ENCODE peak calls at places on chromosomes 1 and 21, in five cellular contexts. O, W, P, C and N are unnamed samples.
A peak's percentile ranks its signal among the peaks of the same experiment; 100 is the strongest.

GRCh38 chr1:20555025-20555757 is 2.8 kb downstream of the FAM43B start:
- DNase-seq in O (no peak), W (no peak), P (no peak), C (no peak), N (peak; percentile 45)

GRCh38 chr21:42682661-42683060 is 29.2 kb downstream of the PDE9A start:
- DNase-seq in O (no peak), W (no peak), P (no peak), C (no peak), N (no peak)

GRCh38 chr1:36863061-36863460 is 171.3 kb downstream of the GRIK3 start:
- DNase-seq in O (no peak), W (no peak), P (no peak), C (no peak), N (no peak)

GRCh38 chr1:174946020-174946419 is 53.7 kb upstream of the CACYBP start:
- DNase-seq in O (no peak), W (no peak), P (no peak), C (no peak), N (no peak)

GRCh38 chr1:151157067-151157531 is 650 bp downstream of the TNFAIP8L2 start:
- DNase-seq in O (peak; percentile 76), W (peak; percentile 40), P (no peak), C (no peak), N (no peak)

GRCh38 chr1:204192589-204193352 is 3.5 kb downstream of the KISS1 start:
- DNase-seq in O (no peak), W (no peak), P (no peak), C (no peak), N (no peak)

GRCh38 chr1:224651188-224651587 is 35.1 kb downstream of the CNIH3 start:
- DNase-seq in O (no peak), W (no peak), P (no peak), C (no peak), N (no peak)

GRCh38 chr1:6424000-6424565 is 493 bp upstream of the ESPN start:
- DNase-seq in O (no peak), W (no peak), P (no peak), C (no peak), N (no peak)

GRCh38 chr1:12339861-12340557 is 110.2 kb downstream of the VPS13D start:
- DNase-seq in O (no peak), W (no peak), P (no peak), C (no peak), N (no peak)

GRCh38 chr1:145877923-145878486 is 7.7 kb downstream of the ANKRD35 start:
- DNase-seq in O (no peak), W (no peak), P (no peak), C (no peak), N (no peak)

GRCh38 chr1:171788696-171789095 is 7.2 kb downstream of the METTL13 start:
- DNase-seq in O (no peak), W (no peak), P (no peak), C (no peak), N (no peak)

GRCh38 chr21:41249476-41249875 is 67.1 kb upstream of the FAM3B start:
- DNase-seq in O (no peak), W (no peak), P (no peak), C (no peak), N (no peak)

GRCh38 chr1:244349103-244349531 is 102.6 kb downstream of the ADSS2 start:
- DNase-seq in O (no peak), W (no peak), P (peak; percentile 80), C (no peak), N (no peak)

GRCh38 chr1:5109652-5110051 is 455.2 kb downstream of the AJAP1 start:
- DNase-seq in O (no peak), W (no peak), P (no peak), C (no peak), N (no peak)

GRCh38 chr1:167599839-167600581 is 30.0 kb upstream of the RCSD1 start:
- DNase-seq in O (peak; percentile 46), W (no peak), P (peak; percentile 45), C (no peak), N (no peak)

GRCh38 chr21:45923146-45923545 is 58.4 kb upstream of the COL6A1 start:
- DNase-seq in O (no peak), W (peak; percentile 58), P (peak; percentile 18), C (peak; percentile 25), N (peak; percentile 90)

GRCh38 chr1:193434319-193434718 is 247.9 kb upstream of the B3GALT2 start:
- DNase-seq in O (no peak), W (no peak), P (no peak), C (no peak), N (no peak)

GRCh38 chr1:76864383-76864782 is 2.9 kb upstream of the ST6GALNAC5 start:
- DNase-seq in O (no peak), W (no peak), P (no peak), C (no peak), N (no peak)

GRCh38 chr1:4117196-4117595 is 217.1 kb upstream of the C1orf174 start:
- DNase-seq in O (no peak), W (no peak), P (no peak), C (no peak), N (no peak)

GRCh38 chr1:186155594-186155993 is 219.5 kb downstream of the TPR start:
- DNase-seq in O (no peak), W (no peak), P (peak; percentile 47), C (no peak), N (peak; percentile 2)

GRCh38 chr1:162849711-162850110 is 11.3 kb downstream of the CCDC190 start:
- DNase-seq in O (no peak), W (no peak), P (no peak), C (no peak), N (no peak)

GRCh38 chr21:44967082-44968047 is 27.5 kb downstream of the SLX9 start:
- DNase-seq in O (no peak), W (no peak), P (no peak), C (no peak), N (no peak)

GRCh38 chr1:8721681-8722324 is 95.6 kb downstream of the RERE start:
- DNase-seq in O (no peak), W (no peak), P (no peak), C (no peak), N (no peak)

GRCh38 chr21:34802180-34802899 is 133.5 kb downstream of the CLIC6 start:
- DNase-seq in O (no peak), W (no peak), P (no peak), C (no peak), N (no peak)

GRCh38 chr1:19644761-19645543 is 841 bp downstream of the NBL1 start:
- DNase-seq in O (peak; percentile 48), W (no peak), P (no peak), C (peak; percentile 26), N (no peak)

GRCh38 chr1:62070384-62071011 is 124.2 kb upstream of the L1TD1 start:
- DNase-seq in O (no peak), W (no peak), P (no peak), C (no peak), N (no peak)

GRCh38 chr1:152444045-152444444 is 30.0 kb upstream of the CRNN start:
- DNase-seq in O (no peak), W (no peak), P (no peak), C (no peak), N (no peak)

GRCh38 chr1:101509370-101509769 is 272.6 kb downstream of the S1PR1 start:
- DNase-seq in O (no peak), W (no peak), P (no peak), C (no peak), N (no peak)

GRCh38 chr1:6975371-6975770 is 190.1 kb downstream of the CAMTA1 start:
- DNase-seq in O (no peak), W (no peak), P (no peak), C (no peak), N (no peak)

GRCh38 chr1:30412241-30413110 is 310.9 kb downstream of the MATN1 start:
- DNase-seq in O (peak; percentile 2), W (no peak), P (no peak), C (no peak), N (no peak)

GRCh38 chr21:38984982-38985422 is 179.3 kb downstream of the ETS2 start:
- DNase-seq in O (peak; percentile 73), W (no peak), P (peak; percentile 82), C (no peak), N (no peak)

GRCh38 chr1:22229374-22229773 is 86.5 kb upstream of the WNT4 start:
- DNase-seq in O (no peak), W (no peak), P (no peak), C (no peak), N (no peak)

GRCh38 chr1:180033387-180033786 is 78.8 kb downstream of the CEP350 start:
- DNase-seq in O (no peak), W (no peak), P (no peak), C (no peak), N (no peak)

GRCh38 chr1:1470626-1471388 is 758 bp upstream of the ATAD3B start:
- DNase-seq in O (no peak), W (no peak), P (no peak), C (no peak), N (no peak)

GRCh38 chr1:231193710-231194340 is 32.0 kb downstream of the TRIM67 start:
- DNase-seq in O (no peak), W (no peak), P (no peak), C (no peak), N (no peak)

GRCh38 chr1:109185357-109185756 is 28.4 kb upstream of the SARS1 start:
- DNase-seq in O (no peak), W (no peak), P (no peak), C (no peak), N (no peak)

GRCh38 chr1:53835491-53835890 is 2.6 kb downstream of the NDC1 start:
- DNase-seq in O (no peak), W (no peak), P (no peak), C (no peak), N (no peak)

GRCh38 chr1:62037274-62037673 is 157.4 kb upstream of the L1TD1 start:
- DNase-seq in O (no peak), W (no peak), P (no peak), C (no peak), N (no peak)

GRCh38 chr1:31501505-31501904 is 74.8 kb upstream of the TINAGL1 start:
- DNase-seq in O (no peak), W (no peak), P (no peak), C (no peak), N (no peak)

GRCh38 chr1:42163536-42164503 is 725 bp downstream of the GUCA2A start:
- DNase-seq in O (no peak), W (no peak), P (no peak), C (no peak), N (no peak)